ENCODE peak calls at places on chromosomes 1 and 21, in eight cellular contexts. L is activated T-cell treated with anti-CD3 and anti-CD28 coated beads for 1 hour; M is stimulated activated CD8-positive, alpha-beta memory T cell treated with anti-CD3 and anti-CD28 coated beads, Interleukin-15, amount 100 ng/mL, for 4 hours; Y is astrocyte of the spinal cord; Z is activated naive CD8-positive, alpha-beta T cell treated with anti-CD3 and anti-CD28 coated beads, Interleukin-2, amount 50 U/mL, for 24 hours; G is effector CD4-positive, alpha-beta T cell; Q is AG09319; H is fibroblast of mammary gland. F is an unnamed sample.

GRCh38 chr1:159854693-159855192 is 7.7 kb downstream of the VSIG8 start:
- DNase-seq in Q (peak), H (peak), L (peak), G (peak), M (peak), Y (peak), Z (peak), F (no peak)

GRCh38 chr1:214678386-214678785 is 75.4 kb downstream of the CENPF start:
- DNase-seq in L (no peak), Z (no peak), Y (peak), H (peak), Q (no peak), G (no peak), M (no peak), F (no peak)

GRCh38 chr1:198056255-198056654 is 100.5 kb upstream of the NEK7 start:
- DNase-seq in Y (no peak), M (no peak), L (no peak), Z (peak), G (no peak), Q (no peak), H (no peak), F (no peak)

GRCh38 chr1:41580520-41581172 is 96.2 kb upstream of the EDN2 start:
- DNase-seq in H (no peak), Y (no peak), M (no peak), Q (no peak), G (no peak), Z (no peak), L (no peak), F (no peak)

GRCh38 chr1:26409191-26409751 is 1.3 kb upstream of the LIN28A start:
- DNase-seq in H (no peak), Q (no peak), L (no peak), Z (no peak), Y (no peak), G (no peak), M (no peak), F (no peak)

GRCh38 chr1:25031601-25031965 is 101.5 kb upstream of the RUNX3 start:
- DNase-seq in Y (peak), M (peak), Q (no peak), Z (peak), H (no peak), G (peak), L (peak), F (no peak)

GRCh38 chr21:39610705-39611104 is 2.0 kb upstream of the B3GALT5 start:
- DNase-seq in Q (no peak), H (no peak), G (no peak), M (no peak), Y (peak), L (no peak), Z (no peak), F (no peak)

GRCh38 chr1:35595684-35596083 is 22.6 kb downstream of the TFAP2E start:
- DNase-seq in M (no peak), L (no peak), Z (no peak), Y (no peak), Q (no peak), G (no peak), H (no peak), F (no peak)

GRCh38 chr1:96388421-96389310 is 332.9 kb upstream of the PTBP2 start:
- DNase-seq in M (no peak), Y (peak), Q (no peak), H (peak), Z (no peak), G (no peak), L (no peak), F (no peak)

GRCh38 chr1:229461032-229461668 is 27.3 kb upstream of the ACTA1 start:
- DNase-seq in Q (no peak), Z (no peak), H (no peak), Y (no peak), M (no peak), G (no peak), L (no peak), F (no peak)

GRCh38 chr1:168803696-168804510 is 74.9 kb upstream of the DPT start:
- DNase-seq in M (no peak), G (no peak), H (no peak), Y (no peak), Q (no peak), L (no peak), Z (no peak), F (no peak)

GRCh38 chr1:17663646-17664045 is 91.5 kb upstream of the ACTL8 start:
- DNase-seq in Y (no peak), Q (no peak), L (no peak), G (no peak), M (no peak), H (no peak), Z (no peak), F (no peak)

GRCh38 chr1:6646499-6647148 is 22.0 kb downstream of the THAP3 start:
- DNase-seq in Z (no peak), G (no peak), H (peak), L (no peak), M (peak), Y (peak), Q (peak), F (no peak)

GRCh38 chr1:150567341-150567716 is 12.1 kb downstream of the MCL1 start:
- DNase-seq in Y (no peak), Q (no peak), H (peak), M (peak), G (no peak), Z (peak), L (no peak), F (peak)

GRCh38 chr1:207868252-207868768 is 42.6 kb downstream of the CD34 start:
- DNase-seq in H (peak), Q (no peak), Z (no peak), G (no peak), Y (no peak), M (no peak), L (no peak), F (no peak)

F was measured in GF-D8.